ENCODE peak calls at places on chromosomes 6 and 20, in four cellular contexts. R is GM12878, X is IMR-90, Y is K562. N is an unnamed sample.

GRCh38 chr6:116672306-116672705 is 3.7 kb upstream of the ZUP1 start:
- DNase-seq in R (no peak), X (peak), Y (no peak), N (peak)

GRCh38 chr6:155075938-155076337 is 80.8 kb downstream of the TIAM2 start:
- DNase-seq in R (no peak), X (no peak), Y (no peak), N (no peak)

GRCh38 chr20:4549711-4550259 is 171.9 kb upstream of the PRND start:
- DNase-seq in R (no peak), X (no peak), Y (no peak), N (no peak)

GRCh38 chr6:72946766-72947165 is 278.5 kb downstream of the KHDC1L start:
- DNase-seq in R (no peak), X (peak), Y (no peak), N (no peak)

GRCh38 chr6:19945843-19946358 is 108.7 kb downstream of the ID4 start:
- DNase-seq in R (no peak), X (no peak), Y (no peak), N (no peak)

GRCh38 chr6:154249499-154250298 is 106.9 kb downstream of the IPCEF1 start:
- DNase-seq in R (peak), X (no peak), Y (no peak), N (no peak)

GRCh38 chr6:158032354-158032733 is 50.7 kb downstream of the SYNJ2 start:
- DNase-seq in R (no peak), X (no peak), Y (no peak), N (no peak)

GRCh38 chr6:14743465-14744211 is 502.2 kb upstream of the JARID2 start:
- DNase-seq in R (no peak), X (peak), Y (peak), N (no peak)

GRCh38 chr6:111423960-111424846 is 58.8 kb downstream of the REV3L start:
- DNase-seq in R (no peak), X (peak), Y (no peak), N (peak)

GRCh38 chr20:49846206-49846807 is 33.7 kb downstream of the SLC9A8 start:
- DNase-seq in R (no peak), X (peak), Y (peak), N (peak)

GRCh38 chr6:102356170-102356569 is 962.7 kb downstream of the GRIK2 start:
- DNase-seq in R (no peak), X (no peak), Y (no peak), N (no peak)

GRCh38 chr6:138103876-138104275 is 3.3 kb downstream of the PERP start:
- DNase-seq in R (no peak), X (no peak), Y (no peak), N (no peak)

GRCh38 chr6:39791850-39792500 is at the start of gene DAAM2:
- DNase-seq in R (no peak), X (peak), Y (no peak), N (peak)

GRCh38 chr20:39993737-39994136 is 695.3 kb downstream of the MAFB start:
- DNase-seq in R (no peak), X (no peak), Y (no peak), N (no peak)

GRCh38 chr20:50870572-50871161 is 60.6 kb downstream of the ADNP start:
- DNase-seq in R (no peak), X (peak), Y (no peak), N (no peak)

GRCh38 chr6:74606488-74607135 is 599.2 kb downstream of the COL12A1 start:
- DNase-seq in R (no peak), X (peak), Y (no peak), N (peak)

GRCh38 chr6:24907959-24908358 is 27.8 kb downstream of the RIPOR2 start:
- DNase-seq in R (no peak), X (no peak), Y (no peak), N (no peak)

GRCh38 chr6:24859132-24859531 is 60.4 kb upstream of the ARMH2 start:
- DNase-seq in R (no peak), X (no peak), Y (no peak), N (no peak)

GRCh38 chr6:44740566-44741120 is 353.1 kb downstream of the CDC5L start:
- DNase-seq in R (no peak), X (no peak), Y (no peak), N (no peak)

GRCh38 chr6:120373185-120373584 is 961.1 kb downstream of the TBC1D32 start:
- DNase-seq in R (no peak), X (no peak), Y (no peak), N (no peak)

GRCh38 chr6:13397359-13398080 is 69.2 kb upstream of the TBC1D7 start:
- DNase-seq in R (peak), X (no peak), Y (no peak), N (no peak)

GRCh38 chr20:38170914-38171300 is 5.8 kb upstream of the TGM2 start:
- DNase-seq in R (no peak), X (no peak), Y (no peak), N (no peak)

GRCh38 chr20:59032713-59033059 is 551 bp upstream of the ATP5F1E start:
- DNase-seq in R (no peak), X (peak), Y (no peak), N (no peak)
- TF ChIP-seq FOS in R (no peak), X (no peak), Y (no peak), N (no peak)

DNA sequence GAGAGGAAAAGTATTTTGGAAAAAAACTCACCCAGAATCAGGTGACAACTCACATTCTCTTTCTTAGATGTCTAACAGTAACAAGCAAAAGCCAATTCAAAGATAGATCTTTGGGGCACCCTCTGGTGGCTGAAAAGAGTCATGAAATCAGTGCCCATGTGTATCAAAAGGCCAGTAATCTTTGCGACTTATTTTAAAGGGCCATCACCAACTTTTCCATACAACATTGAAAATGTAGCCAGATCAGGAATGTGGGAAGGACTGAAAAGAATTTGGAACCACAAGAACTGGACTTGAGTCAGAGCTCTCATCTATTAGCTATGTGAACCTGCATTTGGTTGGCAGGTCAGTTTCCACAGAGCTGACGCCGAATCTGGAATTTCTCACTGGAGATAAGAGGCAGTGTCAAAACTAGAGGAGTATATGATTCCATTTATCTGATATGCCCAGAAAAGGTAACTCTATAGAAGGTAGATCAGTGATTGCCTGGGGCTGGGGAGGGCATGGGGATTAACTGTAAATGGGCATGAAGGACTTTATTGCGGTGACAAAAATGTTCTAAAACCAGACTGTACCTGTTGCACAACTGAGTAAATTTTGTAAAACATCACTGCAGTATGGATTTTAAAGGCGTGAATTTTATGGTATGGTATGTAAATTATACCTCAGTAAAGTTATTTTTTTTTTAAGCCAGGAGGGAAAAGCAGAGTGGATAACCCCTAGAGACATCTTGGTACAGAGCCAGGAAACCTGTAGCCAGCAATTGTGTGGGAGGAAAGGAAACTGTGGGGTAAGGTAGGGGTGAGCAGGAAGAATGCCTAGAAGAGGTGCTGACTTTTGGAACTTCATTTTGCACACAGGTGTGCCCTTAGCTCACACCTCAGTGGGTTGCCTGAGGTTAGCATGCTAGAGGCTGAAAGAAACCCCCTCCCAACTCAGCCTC is 117.1 kb upstream of the ASF1A start:
- DNase-seq in R (peak), X (peak), Y (peak), N (peak)
- TF ChIP-seq FOS in R (no peak), X (no peak), Y (no peak), N (no peak)

DNA sequence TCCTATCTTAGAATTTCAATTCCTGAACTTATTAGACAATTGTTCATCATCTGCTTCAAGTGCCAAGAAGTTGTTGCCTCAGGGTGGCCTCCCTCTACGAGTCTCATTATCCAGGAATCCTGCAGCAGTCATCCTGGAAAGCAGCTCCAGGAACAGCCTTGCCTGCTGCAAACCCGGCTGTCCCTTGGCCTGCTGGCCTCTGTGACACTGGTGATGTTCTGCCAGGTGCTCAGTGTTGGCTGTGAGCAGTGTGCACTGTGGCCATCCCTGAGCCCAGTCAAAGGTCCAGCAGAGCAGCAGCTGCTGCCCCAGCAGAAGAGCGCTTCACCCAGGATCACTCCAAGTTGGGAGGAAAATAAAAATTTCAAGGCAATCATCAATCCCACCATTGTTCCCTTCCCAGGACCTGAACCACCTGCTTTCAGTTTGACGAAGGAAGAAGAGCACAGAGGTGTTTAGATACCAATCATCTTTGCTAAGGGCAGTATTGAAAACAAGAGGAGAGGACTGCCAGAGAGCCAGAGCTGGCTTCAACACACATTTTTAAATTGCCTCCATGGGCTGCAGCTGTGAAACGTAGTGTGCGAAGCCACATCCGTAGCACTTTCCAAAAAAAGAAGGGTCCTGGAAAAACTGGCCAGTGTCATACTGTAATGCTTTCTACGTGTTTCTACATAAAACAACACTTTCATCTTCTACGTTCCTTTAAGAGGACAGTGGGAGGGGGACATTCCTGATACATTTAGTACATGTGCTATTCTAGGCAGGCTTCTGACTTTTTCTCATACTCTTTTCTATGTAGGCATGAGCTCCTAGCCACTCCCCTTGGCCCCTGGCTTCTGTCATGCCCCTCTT is 7.2 kb upstream of the FAM50B start:
- DNase-seq in R (no peak), X (peak), Y (no peak), N (no peak)
- TF ChIP-seq FOS in R (no peak), X (peak), Y (no peak), N (no peak)

DNA sequence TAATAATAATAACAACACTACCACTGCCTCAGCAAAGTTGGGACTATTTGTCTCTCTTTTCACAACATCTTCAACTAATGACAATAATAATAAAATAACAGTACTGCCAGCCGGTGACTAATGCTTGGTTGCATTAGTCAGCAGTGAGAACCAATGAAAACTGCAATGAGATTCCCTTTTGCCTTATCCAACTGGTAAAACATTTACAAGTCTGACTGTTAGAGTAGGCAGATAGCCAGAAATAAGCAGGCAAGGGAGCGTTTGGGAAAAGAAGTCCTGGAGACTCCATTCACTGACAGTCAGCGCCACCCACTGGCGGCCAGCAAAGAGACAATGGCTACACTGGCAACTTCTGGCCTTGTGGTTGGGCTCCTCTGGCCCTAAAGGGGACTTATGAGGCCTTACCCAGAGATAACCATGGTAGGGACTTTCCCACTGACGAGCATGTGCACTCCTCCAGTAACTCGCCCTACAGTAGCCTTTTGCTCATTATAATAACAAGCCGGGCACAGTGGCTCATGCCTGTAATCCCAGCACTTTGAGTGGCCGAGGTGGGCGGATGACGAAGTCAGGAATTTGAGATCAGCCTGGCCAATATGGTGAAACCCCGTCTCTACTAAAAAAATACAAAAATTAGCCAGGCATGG is 3.4 kb upstream of the NSFL1C start:
- DNase-seq in R (peak), X (peak), Y (peak), N (peak)
- TF ChIP-seq FOS in R (no peak), X (peak), Y (no peak), N (peak)

GRCh38 chr20:62159835-62160234 is 16.3 kb downstream of the SS18L1 start:
- DNase-seq in R (peak), X (peak), Y (no peak), N (no peak)
- TF ChIP-seq FOS in R (no peak), X (peak), Y (no peak), N (no peak)

GRCh38 chr6:140062042-140063041 is 687.9 kb upstream of the CITED2 start:
- DNase-seq in R (no peak), X (peak), Y (no peak), N (peak)
- TF ChIP-seq FOS in R (no peak), X (peak), Y (no peak), N (no peak)

GRCh38 chr6:95596021-95596420 is 18.7 kb downstream of the MANEA start:
- DNase-seq in R (no peak), X (no peak), Y (no peak), N (no peak)

GRCh38 chr6:95589067-95589466 is 11.7 kb downstream of the MANEA start:
- DNase-seq in R (no peak), X (no peak), Y (no peak), N (no peak)

GRCh38 chr6:95587989-95588388 is 10.7 kb downstream of the MANEA start:
- DNase-seq in R (no peak), X (no peak), Y (no peak), N (no peak)

GRCh38 chr6:95589826-95590570 is 12.7 kb downstream of the MANEA start:
- DNase-seq in R (no peak), X (no peak), Y (no peak), N (peak)

GRCh38 chr6:95593025-95593424 is 15.7 kb downstream of the MANEA start:
- DNase-seq in R (no peak), X (no peak), Y (no peak), N (no peak)
- TF ChIP-seq FOS in R (no peak), X (no peak), Y (no peak), N (no peak)